ENCODE peak calls at places on chromosomes 12 and 14, in six cellular contexts. S, L, O, W, A and Q are unnamed samples.

GRCh38 chr14:32897724-32898064 is 41.0 kb upstream of the NPAS3 start:
- DNase-seq in A (no peak), L (no peak), S (no peak), W (no peak), O (no peak), Q (no peak)

GRCh38 chr12:66648336-66648735 is 30.5 kb downstream of the GRIP1 start:
- DNase-seq in A (no peak), L (no peak), O (no peak), W (no peak), S (no peak), Q (no peak)

GRCh38 chr14:96065661-96066459 is 26.7 kb downstream of the C14orf132 start:
- DNase-seq in O (no peak), A (no peak), L (no peak), S (no peak), W (no peak), Q (no peak)

GRCh38 chr12:1829306-1829900 is 9.0 kb downstream of the LRTM2 start:
- DNase-seq in O (no peak), A (no peak), S (no peak), L (no peak), W (no peak), Q (no peak)

GRCh38 chr12:20109667-20110066 is 258.7 kb upstream of the PDE3A start:
- DNase-seq in L (no peak), A (no peak), S (no peak), O (no peak), W (no peak), Q (no peak)

GRCh38 chr12:19517583-19517982 is 78.3 kb downstream of the AEBP2 start:
- DNase-seq in W (no peak), S (no peak), L (no peak), O (no peak), A (peak), Q (no peak)

GRCh38 chr14:102697125-102697900 is 79.9 kb upstream of the TRAF3 start:
- DNase-seq in O (no peak), L (no peak), S (no peak), W (no peak), A (no peak), Q (no peak)

GRCh38 chr14:104110491-104111209 is 25.1 kb downstream of the ASPG start:
- DNase-seq in O (no peak), L (no peak), S (no peak), A (no peak), W (no peak), Q (no peak)

GRCh38 chr12:67758119-67758873 is 109.8 kb downstream of the DYRK2 start:
- DNase-seq in S (no peak), A (peak), L (no peak), O (no peak), W (no peak), Q (no peak)

GRCh38 chr12:95789126-95790024 is 1.2 kb downstream of the NTN4 start:
- DNase-seq in S (no peak), O (peak), L (no peak), A (no peak), W (peak), Q (peak)